ENCODE peak calls at places on chromosome 11, in six cellular contexts. One of them, this sample, is unnamed.

GRCh38 chr11:76339217-76339616 is 41.7 kb downstream of the THAP12 start:
- DNase-seq in RPMI7951: no peak
- DNase-seq in progenitor cell of endocrine pancreas: no peak
- DNase-seq in renal cortical epithelial cell: no peak
- DNase-seq in EH: peak
- DNase-seq in lower leg skin: no peak
- DNase-seq in this sample: no peak

GRCh38 chr11:97247601-97248000 is 857.8 kb downstream of the JRKL start:
- DNase-seq in RPMI7951: no peak
- DNase-seq in progenitor cell of endocrine pancreas: no peak
- DNase-seq in renal cortical epithelial cell: no peak
- DNase-seq in EH: no peak
- DNase-seq in lower leg skin: no peak
- DNase-seq in this sample: no peak

GRCh38 chr11:6170226-6170625 is at the start of gene OR52B2:
- DNase-seq in RPMI7951: no peak
- DNase-seq in progenitor cell of endocrine pancreas: no peak
- DNase-seq in renal cortical epithelial cell: no peak
- DNase-seq in EH: no peak
- DNase-seq in lower leg skin: no peak
- DNase-seq in this sample: no peak

GRCh38 chr11:1484061-1484671 is 2.4 kb downstream of the MOB2 start:
- DNase-seq in RPMI7951: no peak
- DNase-seq in progenitor cell of endocrine pancreas: no peak
- DNase-seq in renal cortical epithelial cell: no peak
- DNase-seq in EH: no peak
- DNase-seq in lower leg skin: no peak
- DNase-seq in this sample: no peak

GRCh38 chr11:108786281-108786990 is 121.6 kb downstream of the DDX10 start:
- DNase-seq in RPMI7951: no peak
- DNase-seq in progenitor cell of endocrine pancreas: no peak
- DNase-seq in renal cortical epithelial cell: peak
- DNase-seq in EH: no peak
- DNase-seq in lower leg skin: no peak
- DNase-seq in this sample: no peak

GRCh38 chr11:72848846-72849466 is 34.7 kb downstream of the ATG16L2 start:
- DNase-seq in RPMI7951: peak
- DNase-seq in progenitor cell of endocrine pancreas: no peak
- DNase-seq in renal cortical epithelial cell: peak
- DNase-seq in EH: peak
- DNase-seq in lower leg skin: no peak
- DNase-seq in this sample: no peak

GRCh38 chr11:117738246-117738957 is 58.6 kb downstream of the DSCAML1 start:
- DNase-seq in RPMI7951: no peak
- DNase-seq in progenitor cell of endocrine pancreas: no peak
- DNase-seq in renal cortical epithelial cell: no peak
- DNase-seq in EH: no peak
- DNase-seq in lower leg skin: no peak
- DNase-seq in this sample: no peak

GRCh38 chr11:11587122-11587521 is 34.7 kb downstream of the GALNT18 start:
- DNase-seq in RPMI7951: no peak
- DNase-seq in progenitor cell of endocrine pancreas: no peak
- DNase-seq in renal cortical epithelial cell: no peak
- DNase-seq in EH: no peak
- DNase-seq in lower leg skin: no peak
- DNase-seq in this sample: no peak

GRCh38 chr11:23974046-23974445 is 522.8 kb upstream of the LUZP2 start:
- DNase-seq in RPMI7951: no peak
- DNase-seq in progenitor cell of endocrine pancreas: no peak
- DNase-seq in renal cortical epithelial cell: no peak
- DNase-seq in EH: peak
- DNase-seq in lower leg skin: no peak
- DNase-seq in this sample: no peak

GRCh38 chr11:46458491-46458890 is 66.9 kb upstream of the CHRM4 start:
- DNase-seq in RPMI7951: no peak
- DNase-seq in progenitor cell of endocrine pancreas: no peak
- DNase-seq in renal cortical epithelial cell: no peak
- DNase-seq in EH: no peak
- DNase-seq in lower leg skin: no peak
- DNase-seq in this sample: no peak

GRCh38 chr11:130580372-130580771 is 131.9 kb downstream of the ADAMTS15 start:
- DNase-seq in RPMI7951: peak
- DNase-seq in progenitor cell of endocrine pancreas: no peak
- DNase-seq in renal cortical epithelial cell: peak
- DNase-seq in EH: peak
- DNase-seq in lower leg skin: no peak
- DNase-seq in this sample: no peak

GRCh38 chr11:102487214-102487613 is 34.6 kb upstream of the TMEM123 start:
- DNase-seq in RPMI7951: no peak
- DNase-seq in progenitor cell of endocrine pancreas: no peak
- DNase-seq in renal cortical epithelial cell: no peak
- DNase-seq in EH: peak
- DNase-seq in lower leg skin: no peak
- DNase-seq in this sample: no peak

GRCh38 chr11:67252831-67253239 is 13.4 kb upstream of the GRK2 start:
- DNase-seq in RPMI7951: peak
- DNase-seq in progenitor cell of endocrine pancreas: no peak
- DNase-seq in renal cortical epithelial cell: peak
- DNase-seq in EH: peak
- DNase-seq in lower leg skin: peak
- DNase-seq in this sample: no peak

GRCh38 chr11:69374110-69374981 is 80.4 kb downstream of the MYEOV start:
- DNase-seq in RPMI7951: no peak
- DNase-seq in progenitor cell of endocrine pancreas: no peak
- DNase-seq in renal cortical epithelial cell: no peak
- DNase-seq in EH: no peak
- DNase-seq in lower leg skin: peak
- DNase-seq in this sample: no peak

GRCh38 chr11:126480410-126481302 is 125.2 kb downstream of the ST3GAL4 start:
- DNase-seq in RPMI7951: peak
- DNase-seq in progenitor cell of endocrine pancreas: peak
- DNase-seq in renal cortical epithelial cell: peak
- DNase-seq in EH: peak
- DNase-seq in lower leg skin: peak
- DNase-seq in this sample: peak

GRCh38 chr11:72037554-72038311 is 39.0 kb downstream of the IL18BP start:
- DNase-seq in RPMI7951: no peak
- DNase-seq in progenitor cell of endocrine pancreas: no peak
- DNase-seq in renal cortical epithelial cell: no peak
- DNase-seq in EH: peak
- DNase-seq in lower leg skin: no peak
- DNase-seq in this sample: no peak

GRCh38 chr11:81098471-81098870 is 1635.2 kb downstream of the FAM181B start:
- DNase-seq in RPMI7951: no peak
- DNase-seq in progenitor cell of endocrine pancreas: no peak
- DNase-seq in renal cortical epithelial cell: no peak
- DNase-seq in EH: no peak
- DNase-seq in lower leg skin: no peak
- DNase-seq in this sample: no peak

GRCh38 chr11:5351208-5351607 is at the start of gene OR51B6:
- DNase-seq in RPMI7951: no peak
- DNase-seq in progenitor cell of endocrine pancreas: no peak
- DNase-seq in renal cortical epithelial cell: no peak
- DNase-seq in EH: no peak
- DNase-seq in lower leg skin: no peak
- DNase-seq in this sample: no peak

GRCh38 chr11:129856036-129856435 is 39.3 kb downstream of the NFRKB start:
- DNase-seq in RPMI7951: no peak
- DNase-seq in progenitor cell of endocrine pancreas: no peak
- DNase-seq in renal cortical epithelial cell: no peak
- DNase-seq in EH: no peak
- DNase-seq in lower leg skin: peak
- DNase-seq in this sample: no peak

GRCh38 chr11:109853156-109853776 is 239.9 kb upstream of the ZC3H12C start:
- DNase-seq in RPMI7951: peak
- DNase-seq in progenitor cell of endocrine pancreas: no peak
- DNase-seq in renal cortical epithelial cell: peak
- DNase-seq in EH: peak
- DNase-seq in lower leg skin: no peak
- DNase-seq in this sample: no peak